ENCODE peak calls at places on chromosomes 4 and X, in eight cellular contexts. One of them, this sample, is unnamed.

GRCh38 chr4:155578726-155579385 is 87.8 kb upstream of the GUCY1A1 start:
- DNase-seq in naive B cell: no peak
- DNase-seq in hippocampal formation: no peak
- DNase-seq in ovary: no peak
- DNase-seq in lower leg skin: no peak
- DNase-seq in activated naive CD8-positive, alpha-beta T cell treated with anti-CD3 and anti-CD28 coated beads for 36 hours: no peak
- DNase-seq in memory B cell: no peak
- DNase-seq in stimulated activated CD4-positive, alpha-beta T cell treated with anti-CD3 and anti-CD28 coated beads, Interleukin-1b, Interleukin-23, amount 100 ng/mL, for 1 hour: no peak
- DNase-seq in this sample: no peak

GRCh38 chrX:20173305-20173704 is 31.7 kb upstream of the EIF1AX start:
- DNase-seq in memory B cell: no peak
- DNase-seq in ovary: no peak
- DNase-seq in lower leg skin: no peak
- DNase-seq in activated naive CD8-positive, alpha-beta T cell treated with anti-CD3 and anti-CD28 coated beads for 36 hours: no peak
- DNase-seq in hippocampal formation: no peak
- DNase-seq in naive B cell: no peak
- DNase-seq in stimulated activated CD4-positive, alpha-beta T cell treated with anti-CD3 and anti-CD28 coated beads, Interleukin-1b, Interleukin-23, amount 100 ng/mL, for 1 hour: no peak
- DNase-seq in this sample: no peak

GRCh38 chrX:148567229-148567628 is 66.8 kb downstream of the AFF2 start:
- DNase-seq in naive B cell: no peak
- DNase-seq in ovary: no peak
- DNase-seq in lower leg skin: no peak
- DNase-seq in memory B cell: no peak
- DNase-seq in activated naive CD8-positive, alpha-beta T cell treated with anti-CD3 and anti-CD28 coated beads for 36 hours: no peak
- DNase-seq in hippocampal formation: no peak
- DNase-seq in stimulated activated CD4-positive, alpha-beta T cell treated with anti-CD3 and anti-CD28 coated beads, Interleukin-1b, Interleukin-23, amount 100 ng/mL, for 1 hour: no peak
- DNase-seq in this sample: no peak

GRCh38 chr4:53855886-53856260 is 208.5 kb downstream of the CHIC2 start:
- DNase-seq in stimulated activated CD4-positive, alpha-beta T cell treated with anti-CD3 and anti-CD28 coated beads, Interleukin-1b, Interleukin-23, amount 100 ng/mL, for 1 hour: no peak
- DNase-seq in naive B cell: no peak
- DNase-seq in activated naive CD8-positive, alpha-beta T cell treated with anti-CD3 and anti-CD28 coated beads for 36 hours: no peak
- DNase-seq in memory B cell: no peak
- DNase-seq in hippocampal formation: no peak
- DNase-seq in ovary: no peak
- DNase-seq in lower leg skin: no peak
- DNase-seq in this sample: no peak

GRCh38 chr4:7131498-7132031 is 60.8 kb upstream of the SORCS2 start:
- DNase-seq in ovary: no peak
- DNase-seq in naive B cell: no peak
- DNase-seq in activated naive CD8-positive, alpha-beta T cell treated with anti-CD3 and anti-CD28 coated beads for 36 hours: no peak
- DNase-seq in stimulated activated CD4-positive, alpha-beta T cell treated with anti-CD3 and anti-CD28 coated beads, Interleukin-1b, Interleukin-23, amount 100 ng/mL, for 1 hour: no peak
- DNase-seq in lower leg skin: no peak
- DNase-seq in memory B cell: no peak
- DNase-seq in hippocampal formation: no peak
- DNase-seq in this sample: no peak

GRCh38 chrX:111869639-111870034 is 6.3 kb upstream of the TRPC5OS start:
- DNase-seq in hippocampal formation: peak; percentile 49
- DNase-seq in stimulated activated CD4-positive, alpha-beta T cell treated with anti-CD3 and anti-CD28 coated beads, Interleukin-1b, Interleukin-23, amount 100 ng/mL, for 1 hour: no peak
- DNase-seq in activated naive CD8-positive, alpha-beta T cell treated with anti-CD3 and anti-CD28 coated beads for 36 hours: peak; percentile 2
- DNase-seq in memory B cell: peak; percentile 11
- DNase-seq in ovary: no peak
- DNase-seq in naive B cell: no peak
- DNase-seq in lower leg skin: no peak
- DNase-seq in this sample: peak; percentile 29

GRCh38 chr4:161522031-161522430 is 641.8 kb downstream of the FSTL5 start:
- DNase-seq in stimulated activated CD4-positive, alpha-beta T cell treated with anti-CD3 and anti-CD28 coated beads, Interleukin-1b, Interleukin-23, amount 100 ng/mL, for 1 hour: no peak
- DNase-seq in hippocampal formation: no peak
- DNase-seq in lower leg skin: no peak
- DNase-seq in ovary: no peak
- DNase-seq in activated naive CD8-positive, alpha-beta T cell treated with anti-CD3 and anti-CD28 coated beads for 36 hours: no peak
- DNase-seq in memory B cell: no peak
- DNase-seq in naive B cell: no peak
- DNase-seq in this sample: no peak

GRCh38 chrX:23292979-23293651 is 41.5 kb upstream of the PTCHD1 start:
- DNase-seq in stimulated activated CD4-positive, alpha-beta T cell treated with anti-CD3 and anti-CD28 coated beads, Interleukin-1b, Interleukin-23, amount 100 ng/mL, for 1 hour: no peak
- DNase-seq in hippocampal formation: no peak
- DNase-seq in memory B cell: no peak
- DNase-seq in naive B cell: no peak
- DNase-seq in ovary: no peak
- DNase-seq in lower leg skin: no peak
- DNase-seq in activated naive CD8-positive, alpha-beta T cell treated with anti-CD3 and anti-CD28 coated beads for 36 hours: no peak
- DNase-seq in this sample: no peak

GRCh38 chr4:43277003-43277402 is 384.5 kb downstream of the GRXCR1 start:
- DNase-seq in activated naive CD8-positive, alpha-beta T cell treated with anti-CD3 and anti-CD28 coated beads for 36 hours: no peak
- DNase-seq in lower leg skin: no peak
- DNase-seq in stimulated activated CD4-positive, alpha-beta T cell treated with anti-CD3 and anti-CD28 coated beads, Interleukin-1b, Interleukin-23, amount 100 ng/mL, for 1 hour: no peak
- DNase-seq in hippocampal formation: no peak
- DNase-seq in ovary: no peak
- DNase-seq in memory B cell: no peak
- DNase-seq in naive B cell: no peak
- DNase-seq in this sample: no peak

GRCh38 chr4:16083217-16084191 is at the start of gene PROM1:
- DNase-seq in naive B cell: peak; percentile 5
- DNase-seq in activated naive CD8-positive, alpha-beta T cell treated with anti-CD3 and anti-CD28 coated beads for 36 hours: peak; percentile 36
- DNase-seq in stimulated activated CD4-positive, alpha-beta T cell treated with anti-CD3 and anti-CD28 coated beads, Interleukin-1b, Interleukin-23, amount 100 ng/mL, for 1 hour: no peak
- DNase-seq in lower leg skin: no peak
- DNase-seq in hippocampal formation: no peak
- DNase-seq in memory B cell: peak; percentile 11
- DNase-seq in ovary: no peak
- DNase-seq in this sample: peak; percentile 44